ENCODE peak calls at places on chromosomes 2 and 18, in ten cellular contexts. G is effector CD4-positive, alpha-beta T cell; J is vagina; E is aorta; N is activated CD4-positive, alpha-beta memory T cell treated with anti-CD3 and anti-CD28 coated beads for 36 hours; P is A549; U is GM23248; D is RWPE2; I is stimulated activated CD4-positive, alpha-beta T cell treated with anti-CD3 and anti-CD28 coated beads, Interleukin-15, amount 100 ng/mL, for 24 hours; X is lower leg skin. B is an unnamed sample.

GRCh38 chr2:99651930-99652670 is 162.3 kb upstream of the REV1 start:
- DNase-seq in G (no peak), J (no peak), E (no peak), N (no peak), P (no peak), U (peak), D (no peak), I (no peak), X (peak), B (peak)

GRCh38 chr18:35458677-35459441 is 38.9 kb downstream of the INO80C start:
- DNase-seq in G (no peak), J (no peak), E (peak), N (no peak), P (peak), U (peak), D (no peak), I (no peak), X (no peak), B (peak)

GRCh38 chr2:16948073-16948472 is 282.4 kb upstream of the CYRIA start:
- DNase-seq in G (no peak), J (no peak), E (no peak), N (no peak), P (no peak), U (no peak), D (no peak), I (no peak), X (no peak), B (no peak)

GRCh38 chr2:152602750-152603149 is 114.5 kb downstream of the PRPF40A start:
- DNase-seq in G (no peak), J (no peak), E (no peak), N (no peak), P (no peak), U (no peak), D (no peak), I (no peak), X (no peak), B (no peak)

GRCh38 chr2:235594041-235594440 is 100.2 kb downstream of the AGAP1 start:
- DNase-seq in G (no peak), J (no peak), E (no peak), N (no peak), P (peak), U (peak), D (no peak), I (no peak), X (no peak), B (peak)

GRCh38 chr2:223104336-223104735 is 52.3 kb downstream of the KCNE4 start:
- DNase-seq in G (no peak), J (no peak), E (no peak), N (no peak), P (no peak), U (no peak), D (no peak), I (no peak), X (no peak), B (no peak)

GRCh38 chr2:173881466-173881865 is 83.7 kb downstream of the SP3 start:
- DNase-seq in G (no peak), J (peak), E (peak), N (no peak), P (no peak), U (no peak), D (no peak), I (no peak), X (no peak), B (no peak)

GRCh38 chr2:36322108-36322507 is 33.5 kb upstream of the CRIM1 start:
- DNase-seq in G (no peak), J (no peak), E (no peak), N (no peak), P (no peak), U (peak), D (no peak), I (no peak), X (no peak), B (peak)

GRCh38 chr2:199457147-199458016 is at the start of gene SATB2:
- DNase-seq in G (no peak), J (no peak), E (peak), N (peak), P (peak), U (peak), D (peak), I (peak), X (peak), B (peak)

GRCh38 chr18:60329131-60329530 is 43.4 kb downstream of the MC4R start:
- DNase-seq in G (no peak), J (no peak), E (no peak), N (no peak), P (no peak), U (no peak), D (no peak), I (no peak), X (no peak), B (no peak)